ENCODE peak calls at places on chromosomes 16 and 17, in five cellular contexts. Q, O, U, A and Z are unnamed samples.
A peak's percentile ranks its signal among the peaks of the same experiment; 100 is the strongest.

GRCh38 chr17:19010729-19011505 is 6.4 kb upstream of the FAM83G start:
- DNase-seq in Q (no peak), A (no peak), U (peak; percentile 45), O (no peak), Z (no peak)

GRCh38 chr17:49616546-49617205 is 41.0 kb downstream of the NXPH3 start:
- DNase-seq in Q (no peak), O (no peak), U (no peak), A (no peak), Z (no peak)

GRCh38 chr17:63309021-63309420 is 137.1 kb downstream of the CYB561 start:
- DNase-seq in A (no peak), O (no peak), Q (no peak), U (peak; percentile 41), Z (no peak)

GRCh38 chr17:79417589-79417988 is 193.3 kb downstream of the RBFOX3 start:
- DNase-seq in O (no peak), Q (no peak), U (no peak), A (no peak), Z (no peak)

GRCh38 chr17:40123811-40124114 is 2.0 kb downstream of the MSL1 start:
- DNase-seq in O (no peak), U (no peak), Q (no peak), A (no peak), Z (no peak)

GRCh38 chr17:11304568-11304967 is 63.6 kb downstream of the SHISA6 start:
- DNase-seq in A (no peak), Q (no peak), O (no peak), U (no peak), Z (no peak)

GRCh38 chr17:35082073-35082657 is 18.7 kb upstream of the RFFL start:
- DNase-seq in Q (no peak), O (peak; percentile 31), U (peak; percentile 66), A (no peak), Z (peak; percentile 96)

GRCh38 chr16:31491778-31492418 is 9.0 kb downstream of the SLC5A2 start:
- DNase-seq in O (no peak), U (no peak), A (no peak), Q (no peak), Z (no peak)

GRCh38 chr17:27569257-27569722 is 61.7 kb upstream of the LGALS9 start:
- DNase-seq in A (peak; percentile 71), U (peak; percentile 31), O (peak; percentile 39), Q (peak; percentile 72), Z (peak; percentile 26)